ENCODE peak calls at places on chromosomes 11 and 22, in nine cellular contexts. V is GM23248; K is left ventricle myocardium superior; H is stimulated activated CD8-positive, alpha-beta memory T cell treated with anti-CD3 and anti-CD28 coated beads, Interleukin-2, amount 100 ng/mL, for 48 hours; A is BE2C; C is activated gamma-delta T cell treated with Interleukin-2 at 50 U/mL for 16 hours; L is heart left ventricle; Z is NCI-H2081; R is central memory CD4-positive, alpha-beta T cell. B is an unnamed sample.

GRCh38 chr11:106958506-106959248 is 59.6 kb downstream of the GUCY1A2 start:
- DNase-seq in V (no peak), K (no peak), H (no peak), A (no peak), C (no peak), L (no peak), Z (no peak), R (no peak), B (no peak)

GRCh38 chr22:24105018-24105360 is 76.3 kb upstream of the SUSD2 start:
- DNase-seq in V (peak; percentile 71), K (peak; percentile 37), H (no peak), A (no peak), C (no peak), L (no peak), Z (no peak), R (no peak), B (no peak)

GRCh38 chr22:35538801-35539321 is 1.8 kb upstream of the RASD2 start:
- DNase-seq in V (peak; percentile 57), K (no peak), H (no peak), A (peak; percentile 54), C (no peak), L (no peak), Z (no peak), R (no peak), B (no peak)

GRCh38 chr22:49136816-49137180 is 690.9 kb downstream of the BRD1 start:
- DNase-seq in V (no peak), K (no peak), H (no peak), A (no peak), C (no peak), L (no peak), Z (no peak), R (no peak), B (no peak)

GRCh38 chr11:128726464-128727139 is 32.7 kb downstream of the FLI1 start:
- DNase-seq in V (peak; percentile 24), K (no peak), H (no peak), A (no peak), C (peak; percentile 58), L (no peak), Z (no peak), R (peak; percentile 67), B (no peak)

GRCh38 chr11:94537051-94537600 is 6.6 kb upstream of the FUT4 start:
- DNase-seq in V (peak; percentile 74), K (no peak), H (no peak), A (no peak), C (no peak), L (no peak), Z (no peak), R (no peak), B (no peak)

GRCh38 chr11:15170170-15170569 is 55.4 kb downstream of the INSC start:
- DNase-seq in V (peak; percentile 43), K (no peak), H (no peak), A (no peak), C (no peak), L (no peak), Z (no peak), R (no peak), B (no peak)

GRCh38 chr11:86388198-86388597 is 13.5 kb downstream of the CCDC81 start:
- DNase-seq in V (no peak), K (no peak), H (no peak), A (no peak), C (no peak), L (no peak), Z (no peak), R (no peak), B (no peak)

GRCh38 chr11:128946646-128947045 is 4.0 kb upstream of the TP53AIP1 start:
- DNase-seq in V (no peak), K (no peak), H (no peak), A (no peak), C (no peak), L (no peak), Z (no peak), R (no peak), B (no peak)

GRCh38 chr11:27596388-27596787 is 89.8 kb upstream of the LIN7C start:
- DNase-seq in V (no peak), K (no peak), H (no peak), A (no peak), C (no peak), L (no peak), Z (no peak), R (no peak), B (no peak)

GRCh38 chr11:104624021-104624420 is 274.2 kb downstream of the CASP12 start:
- DNase-seq in V (no peak), K (no peak), H (no peak), A (no peak), C (no peak), L (no peak), Z (no peak), R (no peak), B (no peak)

GRCh38 chr22:26259510-26259909 is 90.2 kb downstream of the SEZ6L start:
- DNase-seq in V (peak; percentile 43), K (peak; percentile 43), H (no peak), A (no peak), C (no peak), L (no peak), Z (no peak), R (no peak), B (no peak)

GRCh38 chr11:62687508-62688396 is 1.6 kb downstream of the LRRN4CL start:
- DNase-seq in V (no peak), K (peak; percentile 55), H (no peak), A (no peak), C (no peak), L (no peak), Z (no peak), R (no peak), B (no peak)

GRCh38 chr11:59610289-59610688 is 5.3 kb downstream of the OSBP start:
- DNase-seq in V (no peak), K (no peak), H (no peak), A (no peak), C (no peak), L (no peak), Z (no peak), R (no peak), B (no peak)

GRCh38 chr11:18064450-18065048 is 18.5 kb upstream of the TPH1 start:
- DNase-seq in V (no peak), K (no peak), H (no peak), A (no peak), C (no peak), L (no peak), Z (peak; percentile 89), R (no peak), B (no peak)

GRCh38 chr11:117328414-117329010 is 858 bp downstream of the CEP164 start:
- DNase-seq in V (peak; percentile 74), K (no peak), H (no peak), A (peak; percentile 41), C (no peak), L (peak; percentile 34), Z (no peak), R (no peak), B (no peak)

GRCh38 chr11:8183136-8183535 is 14.3 kb upstream of the RIC3 start:
- DNase-seq in V (peak; percentile 5), K (no peak), H (no peak), A (no peak), C (no peak), L (no peak), Z (no peak), R (no peak), B (no peak)

GRCh38 chr22:27546157-27546556 is 255.4 kb downstream of the MN1 start:
- DNase-seq in V (no peak), K (no peak), H (no peak), A (peak; percentile 35), C (no peak), L (no peak), Z (no peak), R (no peak), B (no peak)

B was measured in epithelial cell of prostate.